ENCODE peak calls at places on chromosomes 16 and 17, in eight cellular contexts. One of them, this sample, is unnamed.

GRCh38 chr17:3712811-3713463 is 10.8 kb upstream of the HASPIN start:
- DNase-seq in prostate gland: no peak
- DNase-seq in cardiac muscle cell: no peak
- DNase-seq in psoas muscle: no peak
- DNase-seq in A673: no peak
- DNase-seq in body of pancreas: no peak
- DNase-seq in uterus: no peak
- DNase-seq in A549: no peak
- DNase-seq in this sample: no peak

GRCh38 chr16:55678061-55678935 is 22.5 kb downstream of the SLC6A2 start:
- DNase-seq in prostate gland: no peak
- DNase-seq in cardiac muscle cell: no peak
- DNase-seq in psoas muscle: no peak
- DNase-seq in A673: no peak
- DNase-seq in body of pancreas: no peak
- DNase-seq in uterus: no peak
- DNase-seq in A549: no peak
- DNase-seq in this sample: peak

GRCh38 chr17:6215071-6216035 is 145.2 kb downstream of the WSCD1 start:
- DNase-seq in prostate gland: no peak
- DNase-seq in cardiac muscle cell: no peak
- DNase-seq in psoas muscle: no peak
- DNase-seq in A673: no peak
- DNase-seq in body of pancreas: no peak
- DNase-seq in uterus: no peak
- DNase-seq in A549: no peak
- DNase-seq in this sample: no peak

GRCh38 chr17:67223924-67224323 is 21.1 kb downstream of the HELZ start:
- DNase-seq in prostate gland: no peak
- DNase-seq in cardiac muscle cell: no peak
- DNase-seq in psoas muscle: no peak
- DNase-seq in A673: peak
- DNase-seq in body of pancreas: no peak
- DNase-seq in uterus: no peak
- DNase-seq in A549: peak
- DNase-seq in this sample: no peak

GRCh38 chr17:7862692-7863437 is 5.1 kb downstream of the CYB5D1 start:
- DNase-seq in prostate gland: peak
- DNase-seq in cardiac muscle cell: peak
- DNase-seq in psoas muscle: no peak
- DNase-seq in A673: peak
- DNase-seq in body of pancreas: peak
- DNase-seq in uterus: peak
- DNase-seq in A549: peak
- DNase-seq in this sample: no peak

GRCh38 chr17:77616243-77616731 is 342.2 kb upstream of the TNRC6C start:
- DNase-seq in prostate gland: no peak
- DNase-seq in cardiac muscle cell: no peak
- DNase-seq in psoas muscle: no peak
- DNase-seq in A673: no peak
- DNase-seq in body of pancreas: no peak
- DNase-seq in uterus: peak
- DNase-seq in A549: no peak
- DNase-seq in this sample: no peak

GRCh38 chr17:80898706-80899105 is 92.9 kb upstream of the CHMP6 start:
- DNase-seq in prostate gland: no peak
- DNase-seq in cardiac muscle cell: no peak
- DNase-seq in psoas muscle: no peak
- DNase-seq in A673: no peak
- DNase-seq in body of pancreas: no peak
- DNase-seq in uterus: no peak
- DNase-seq in A549: no peak
- DNase-seq in this sample: no peak

GRCh38 chr16:54143934-54144333 is 142.7 kb downstream of the IRX3 start:
- DNase-seq in prostate gland: no peak
- DNase-seq in cardiac muscle cell: no peak
- DNase-seq in psoas muscle: no peak
- DNase-seq in A673: no peak
- DNase-seq in body of pancreas: no peak
- DNase-seq in uterus: no peak
- DNase-seq in A549: no peak
- DNase-seq in this sample: no peak

GRCh38 chr17:35028531-35029262 is 34.8 kb downstream of the RFFL start:
- DNase-seq in prostate gland: no peak
- DNase-seq in cardiac muscle cell: no peak
- DNase-seq in psoas muscle: no peak
- DNase-seq in A673: no peak
- DNase-seq in body of pancreas: no peak
- DNase-seq in uterus: no peak
- DNase-seq in A549: no peak
- DNase-seq in this sample: no peak

GRCh38 chr17:46929413-46929812 is 6.5 kb downstream of the GOSR2 start:
- DNase-seq in prostate gland: no peak
- DNase-seq in cardiac muscle cell: no peak
- DNase-seq in psoas muscle: no peak
- DNase-seq in A673: peak
- DNase-seq in body of pancreas: no peak
- DNase-seq in uterus: no peak
- DNase-seq in A549: no peak
- DNase-seq in this sample: no peak

GRCh38 chr16:52435573-52435972 is 111.4 kb downstream of the TOX3 start:
- DNase-seq in prostate gland: no peak
- DNase-seq in cardiac muscle cell: no peak
- DNase-seq in psoas muscle: no peak
- DNase-seq in A673: no peak
- DNase-seq in body of pancreas: peak
- DNase-seq in uterus: no peak
- DNase-seq in A549: no peak
- DNase-seq in this sample: no peak
- H3K4me3 ChIP-seq in prostate gland: no peak
- H3K4me3 ChIP-seq in cardiac muscle cell: no peak
- H3K4me3 ChIP-seq in psoas muscle: no peak
- H3K4me3 ChIP-seq in A673: no peak
- H3K4me3 ChIP-seq in body of pancreas: no peak
- H3K4me3 ChIP-seq in uterus: no peak
- H3K4me3 ChIP-seq in A549: no peak
- H3K4me3 ChIP-seq in this sample: no peak

GRCh38 chr16:21263640-21264211 is 14.4 kb downstream of the CRYM start:
- DNase-seq in prostate gland: peak
- DNase-seq in cardiac muscle cell: no peak
- DNase-seq in psoas muscle: no peak
- DNase-seq in A673: peak
- DNase-seq in body of pancreas: no peak
- DNase-seq in uterus: no peak
- DNase-seq in A549: peak
- DNase-seq in this sample: no peak
- H3K27ac ChIP-seq in prostate gland: peak
- H3K27ac ChIP-seq in cardiac muscle cell: no peak
- H3K27ac ChIP-seq in psoas muscle: peak
- H3K27ac ChIP-seq in A673: no peak
- H3K27ac ChIP-seq in body of pancreas: no peak
- H3K27ac ChIP-seq in uterus: peak
- H3K27ac ChIP-seq in A549: peak
- H3K27ac ChIP-seq in this sample: no peak

GRCh38 chr17:1110844-1111598 is 68.8 kb downstream of the ABR start:
- DNase-seq in prostate gland: no peak
- DNase-seq in cardiac muscle cell: peak
- DNase-seq in psoas muscle: peak
- DNase-seq in A673: peak
- DNase-seq in body of pancreas: peak
- DNase-seq in uterus: peak
- DNase-seq in A549: peak
- DNase-seq in this sample: no peak

GRCh38 chr17:1110524-1110843 is 69.3 kb downstream of the ABR start:
- DNase-seq in prostate gland: no peak
- DNase-seq in cardiac muscle cell: no peak
- DNase-seq in psoas muscle: no peak
- DNase-seq in A673: no peak
- DNase-seq in body of pancreas: no peak
- DNase-seq in uterus: no peak
- DNase-seq in A549: no peak
- DNase-seq in this sample: no peak

GRCh38 chr17:1108560-1108809 is 71.3 kb downstream of the ABR start:
- DNase-seq in prostate gland: no peak
- DNase-seq in cardiac muscle cell: no peak
- DNase-seq in psoas muscle: no peak
- DNase-seq in A673: no peak
- DNase-seq in body of pancreas: no peak
- DNase-seq in uterus: peak
- DNase-seq in A549: no peak
- DNase-seq in this sample: no peak

GRCh38 chr17:1108810-1109605 is 70.8 kb downstream of the ABR start:
- DNase-seq in prostate gland: no peak
- DNase-seq in cardiac muscle cell: peak
- DNase-seq in psoas muscle: peak
- DNase-seq in A673: peak
- DNase-seq in body of pancreas: peak
- DNase-seq in uterus: peak
- DNase-seq in A549: peak
- DNase-seq in this sample: no peak

GRCh38 chr17:1109606-1110523 is 69.9 kb downstream of the ABR start:
- DNase-seq in prostate gland: no peak
- DNase-seq in cardiac muscle cell: peak
- DNase-seq in psoas muscle: peak
- DNase-seq in A673: peak
- DNase-seq in body of pancreas: no peak
- DNase-seq in uterus: no peak
- DNase-seq in A549: no peak
- DNase-seq in this sample: no peak
- TF ChIP-seq CTCF in prostate gland: no peak
- TF ChIP-seq CTCF in cardiac muscle cell: no peak
- TF ChIP-seq CTCF in psoas muscle: no peak
- TF ChIP-seq CTCF in A673: no peak
- TF ChIP-seq CTCF in body of pancreas: no peak
- TF ChIP-seq CTCF in uterus: peak
- TF ChIP-seq CTCF in A549: no peak
- TF ChIP-seq CTCF in this sample: no peak

DNA sequence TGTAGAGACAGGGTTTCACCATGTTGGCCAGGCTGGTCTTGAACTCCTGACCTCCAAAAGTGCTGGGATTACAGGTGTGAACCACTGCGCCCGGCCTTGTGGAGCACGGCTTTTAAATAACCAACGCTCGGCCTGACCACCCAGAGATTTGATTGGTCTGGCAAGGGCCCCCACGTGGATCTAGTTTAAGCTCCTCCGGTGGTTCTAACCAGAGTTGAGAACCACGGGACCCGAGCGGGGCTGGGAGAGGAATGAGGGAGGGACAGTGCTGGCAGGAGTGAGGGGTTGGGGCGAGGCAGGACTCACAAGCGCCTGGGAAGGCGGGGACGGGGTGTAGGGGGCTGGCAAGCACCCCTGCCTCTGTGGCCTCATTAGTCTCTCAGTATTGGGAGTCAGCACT is 3.0 kb downstream of the NLRC3 start:
- DNase-seq in prostate gland: no peak
- DNase-seq in cardiac muscle cell: no peak
- DNase-seq in psoas muscle: no peak
- DNase-seq in A673: no peak
- DNase-seq in body of pancreas: no peak
- DNase-seq in uterus: no peak
- DNase-seq in A549: no peak
- DNase-seq in this sample: no peak
- H3K4me3 ChIP-seq in prostate gland: no peak
- H3K4me3 ChIP-seq in cardiac muscle cell: no peak
- H3K4me3 ChIP-seq in psoas muscle: no peak
- H3K4me3 ChIP-seq in A673: no peak
- H3K4me3 ChIP-seq in body of pancreas: no peak
- H3K4me3 ChIP-seq in uterus: no peak
- H3K4me3 ChIP-seq in A549: no peak
- H3K4me3 ChIP-seq in this sample: no peak

GRCh38 chr16:57807252-57807967 is 5.1 kb upstream of the KIFC3 start:
- DNase-seq in prostate gland: no peak
- DNase-seq in cardiac muscle cell: no peak
- DNase-seq in psoas muscle: no peak
- DNase-seq in A673: peak
- DNase-seq in body of pancreas: no peak
- DNase-seq in uterus: no peak
- DNase-seq in A549: peak
- DNase-seq in this sample: no peak
- H3K27ac ChIP-seq in prostate gland: peak
- H3K27ac ChIP-seq in cardiac muscle cell: no peak
- H3K27ac ChIP-seq in psoas muscle: no peak
- H3K27ac ChIP-seq in A673: peak
- H3K27ac ChIP-seq in body of pancreas: peak
- H3K27ac ChIP-seq in uterus: peak
- H3K27ac ChIP-seq in A549: peak
- H3K27ac ChIP-seq in this sample: no peak

GRCh38 chr17:42118545-42118944 is 2.6 kb downstream of the KAT2A start:
- DNase-seq in prostate gland: no peak
- DNase-seq in cardiac muscle cell: no peak
- DNase-seq in psoas muscle: no peak
- DNase-seq in A673: peak
- DNase-seq in body of pancreas: peak
- DNase-seq in uterus: no peak
- DNase-seq in A549: peak
- DNase-seq in this sample: no peak
- TF ChIP-seq CTCF in prostate gland: peak
- TF ChIP-seq CTCF in cardiac muscle cell: peak
- TF ChIP-seq CTCF in psoas muscle: peak
- TF ChIP-seq CTCF in A673: peak
- TF ChIP-seq CTCF in body of pancreas: peak
- TF ChIP-seq CTCF in uterus: no peak
- TF ChIP-seq CTCF in A549: peak
- TF ChIP-seq CTCF in this sample: peak